ENCODE peak calls at places on chromosome X, in six cellular contexts. One of them, this sample, is unnamed.

GRCh38 chrX:131199086-131199485 is 90.0 kb downstream of the IGSF1 start:
- DNase-seq in hepatocyte: peak
- DNase-seq in H9: no peak
- DNase-seq in GM12878: no peak
- DNase-seq in neural progenitor cell: no peak
- DNase-seq in HCT116: no peak
- DNase-seq in this sample: no peak

GRCh38 chrX:49230500-49231232 is 2.5 kb downstream of the CACNA1F start:
- DNase-seq in neural progenitor cell: peak
- DNase-seq in hepatocyte: peak
- DNase-seq in GM12878: no peak
- DNase-seq in H9: peak
- DNase-seq in HCT116: no peak
- DNase-seq in this sample: peak

GRCh38 chrX:68511255-68511654 is 12.4 kb downstream of the YIPF6 start:
- DNase-seq in neural progenitor cell: peak
- DNase-seq in GM12878: no peak
- DNase-seq in H9: no peak
- DNase-seq in HCT116: no peak
- DNase-seq in hepatocyte: peak
- DNase-seq in this sample: peak

GRCh38 chrX:37420756-37421155 is 71.6 kb downstream of the PRRG1 start:
- DNase-seq in GM12878: no peak
- DNase-seq in H9: no peak
- DNase-seq in neural progenitor cell: no peak
- DNase-seq in hepatocyte: no peak
- DNase-seq in HCT116: no peak
- DNase-seq in this sample: no peak

GRCh38 chrX:155819966-155820491 is 61.1 kb upstream of the VAMP7 start:
- DNase-seq in H9: peak
- DNase-seq in neural progenitor cell: peak
- DNase-seq in HCT116: peak
- DNase-seq in hepatocyte: peak
- DNase-seq in GM12878: peak
- DNase-seq in this sample: peak

GRCh38 chrX:139924069-139924695 is 8.7 kb downstream of the ATP11C start:
- DNase-seq in hepatocyte: no peak
- DNase-seq in neural progenitor cell: no peak
- DNase-seq in HCT116: no peak
- DNase-seq in GM12878: no peak
- DNase-seq in H9: no peak
- DNase-seq in this sample: no peak

GRCh38 chrX:155857561-155857960 is 23.6 kb upstream of the VAMP7 start:
- DNase-seq in HCT116: no peak
- DNase-seq in neural progenitor cell: no peak
- DNase-seq in GM12878: no peak
- DNase-seq in H9: peak
- DNase-seq in hepatocyte: no peak
- DNase-seq in this sample: no peak

GRCh38 chrX:105515561-105515960 is 295.1 kb upstream of the TEX13A start:
- DNase-seq in GM12878: no peak
- DNase-seq in neural progenitor cell: no peak
- DNase-seq in HCT116: no peak
- DNase-seq in hepatocyte: no peak
- DNase-seq in H9: no peak
- DNase-seq in this sample: no peak

GRCh38 chrX:116173006-116173405 is 2.5 kb downstream of the AGTR2 start:
- DNase-seq in hepatocyte: no peak
- DNase-seq in H9: no peak
- DNase-seq in GM12878: no peak
- DNase-seq in neural progenitor cell: peak
- DNase-seq in HCT116: no peak
- DNase-seq in this sample: no peak

GRCh38 chrX:143664302-143664701 is 28.4 kb upstream of the SLITRK4 start:
- DNase-seq in HCT116: no peak
- DNase-seq in hepatocyte: peak
- DNase-seq in H9: no peak
- DNase-seq in GM12878: no peak
- DNase-seq in neural progenitor cell: peak
- DNase-seq in this sample: no peak

GRCh38 chrX:72180539-72180938 is 1.0 kb upstream of the PIN4 start:
- DNase-seq in H9: no peak
- DNase-seq in GM12878: no peak
- DNase-seq in HCT116: no peak
- DNase-seq in neural progenitor cell: no peak
- DNase-seq in hepatocyte: no peak
- DNase-seq in this sample: no peak

GRCh38 chrX:40543661-40544328 is 37.0 kb upstream of the ATP6AP2 start:
- DNase-seq in hepatocyte: peak
- DNase-seq in HCT116: peak
- DNase-seq in neural progenitor cell: peak
- DNase-seq in GM12878: peak
- DNase-seq in H9: no peak
- DNase-seq in this sample: peak

GRCh38 chrX:51257490-51257889 is 75.1 kb upstream of the NUDT10 start:
- DNase-seq in neural progenitor cell: no peak
- DNase-seq in GM12878: no peak
- DNase-seq in hepatocyte: no peak
- DNase-seq in HCT116: no peak
- DNase-seq in H9: no peak
- DNase-seq in this sample: no peak

GRCh38 chrX:80285131-80285773 is 135.0 kb upstream of the TENT5D start:
- DNase-seq in neural progenitor cell: peak
- DNase-seq in hepatocyte: peak
- DNase-seq in GM12878: no peak
- DNase-seq in H9: peak
- DNase-seq in HCT116: no peak
- DNase-seq in this sample: no peak

GRCh38 chrX:13687203-13687602 is 1.7 kb upstream of the RAB9A start:
- DNase-seq in hepatocyte: no peak
- DNase-seq in HCT116: no peak
- DNase-seq in H9: no peak
- DNase-seq in neural progenitor cell: no peak
- DNase-seq in GM12878: no peak
- DNase-seq in this sample: no peak

GRCh38 chrX:47573334-47574095 is 8.7 kb upstream of the TIMP1 start:
- DNase-seq in hepatocyte: peak
- DNase-seq in neural progenitor cell: peak
- DNase-seq in GM12878: no peak
- DNase-seq in H9: peak
- DNase-seq in HCT116: no peak
- DNase-seq in this sample: no peak

GRCh38 chrX:149830192-149830873 is 48.6 kb downstream of the MAGEA9 start:
- DNase-seq in HCT116: no peak
- DNase-seq in neural progenitor cell: peak
- DNase-seq in H9: peak
- DNase-seq in GM12878: peak
- DNase-seq in hepatocyte: peak
- DNase-seq in this sample: no peak

GRCh38 chrX:139298437-139298836 is 232.1 kb upstream of the F9 start:
- DNase-seq in HCT116: no peak
- DNase-seq in H9: no peak
- DNase-seq in hepatocyte: no peak
- DNase-seq in neural progenitor cell: no peak
- DNase-seq in GM12878: no peak
- DNase-seq in this sample: no peak

GRCh38 chrX:109393859-109394258 is 88.0 kb downstream of the GUCY2F start:
- DNase-seq in neural progenitor cell: peak
- DNase-seq in hepatocyte: no peak
- DNase-seq in HCT116: no peak
- DNase-seq in GM12878: no peak
- DNase-seq in H9: peak
- DNase-seq in this sample: no peak

GRCh38 chrX:75522565-75523411 is at the start of gene ZDHHC15:
- DNase-seq in H9: peak
- DNase-seq in HCT116: no peak
- DNase-seq in GM12878: peak
- DNase-seq in hepatocyte: peak
- DNase-seq in neural progenitor cell: peak
- DNase-seq in this sample: no peak

GRCh38 chrX:9329056-9329455 is 135.8 kb upstream of the TBL1X start:
- DNase-seq in HCT116: no peak
- DNase-seq in neural progenitor cell: no peak
- DNase-seq in hepatocyte: no peak
- DNase-seq in GM12878: no peak
- DNase-seq in H9: no peak
- DNase-seq in this sample: no peak

GRCh38 chrX:136295380-136295779 is 5.4 kb upstream of the ADGRG4 start:
- DNase-seq in neural progenitor cell: no peak
- DNase-seq in hepatocyte: no peak
- DNase-seq in H9: no peak
- DNase-seq in GM12878: no peak
- DNase-seq in HCT116: no peak
- DNase-seq in this sample: no peak

GRCh38 chrX:122625239-122625638 is 558.8 kb upstream of the GRIA3 start:
- DNase-seq in GM12878: no peak
- DNase-seq in neural progenitor cell: no peak
- DNase-seq in H9: no peak
- DNase-seq in HCT116: no peak
- DNase-seq in hepatocyte: no peak
- DNase-seq in this sample: no peak

GRCh38 chrX:52420824-52421443 is 52.1 kb downstream of the XAGE2 start:
- DNase-seq in hepatocyte: no peak
- DNase-seq in H9: no peak
- DNase-seq in GM12878: no peak
- DNase-seq in neural progenitor cell: no peak
- DNase-seq in HCT116: no peak
- DNase-seq in this sample: no peak

GRCh38 chrX:15143050-15143824 is 126.6 kb downstream of the ASB9 start:
- DNase-seq in HCT116: peak
- DNase-seq in GM12878: no peak
- DNase-seq in H9: peak
- DNase-seq in neural progenitor cell: peak
- DNase-seq in hepatocyte: peak
- DNase-seq in this sample: peak

GRCh38 chrX:42673411-42673810 is 104.6 kb downstream of the PPP1R2C start:
- DNase-seq in hepatocyte: peak
- DNase-seq in HCT116: no peak
- DNase-seq in GM12878: no peak
- DNase-seq in H9: no peak
- DNase-seq in neural progenitor cell: no peak
- DNase-seq in this sample: no peak

GRCh38 chrX:12007881-12008280 is 130.4 kb upstream of the FRMPD4 start:
- DNase-seq in neural progenitor cell: no peak
- DNase-seq in GM12878: no peak
- DNase-seq in hepatocyte: no peak
- DNase-seq in HCT116: peak
- DNase-seq in H9: no peak
- DNase-seq in this sample: peak

GRCh38 chrX:130091976-130092522 is 18.2 kb downstream of the ELF4 start:
- DNase-seq in HCT116: no peak
- DNase-seq in GM12878: peak
- DNase-seq in H9: peak
- DNase-seq in hepatocyte: peak
- DNase-seq in neural progenitor cell: no peak
- DNase-seq in this sample: no peak

GRCh38 chrX:7133036-7133412 is 14.5 kb upstream of the STS start:
- DNase-seq in neural progenitor cell: no peak
- DNase-seq in GM12878: no peak
- DNase-seq in HCT116: no peak
- DNase-seq in H9: no peak
- DNase-seq in hepatocyte: no peak
- DNase-seq in this sample: peak

GRCh38 chrX:132181364-132181763 is 37.9 kb downstream of the RAP2C start:
- DNase-seq in H9: no peak
- DNase-seq in neural progenitor cell: no peak
- DNase-seq in HCT116: no peak
- DNase-seq in hepatocyte: no peak
- DNase-seq in GM12878: no peak
- DNase-seq in this sample: peak

GRCh38 chrX:16023790-16024734 is 99.3 kb upstream of the GRPR start:
- DNase-seq in hepatocyte: no peak
- DNase-seq in HCT116: peak
- DNase-seq in neural progenitor cell: peak
- DNase-seq in GM12878: peak
- DNase-seq in H9: no peak
- DNase-seq in this sample: no peak

GRCh38 chrX:154540897-154541535 is 5.6 kb downstream of the G6PD start:
- DNase-seq in hepatocyte: peak
- DNase-seq in H9: no peak
- DNase-seq in neural progenitor cell: no peak
- DNase-seq in HCT116: no peak
- DNase-seq in GM12878: no peak
- DNase-seq in this sample: peak
- H2AFZ ChIP-seq in hepatocyte: no peak
- H2AFZ ChIP-seq in H9: no peak
- H2AFZ ChIP-seq in neural progenitor cell: no peak
- H2AFZ ChIP-seq in HCT116: no peak
- H2AFZ ChIP-seq in GM12878: no peak
- H2AFZ ChIP-seq in this sample: no peak

DNA sequence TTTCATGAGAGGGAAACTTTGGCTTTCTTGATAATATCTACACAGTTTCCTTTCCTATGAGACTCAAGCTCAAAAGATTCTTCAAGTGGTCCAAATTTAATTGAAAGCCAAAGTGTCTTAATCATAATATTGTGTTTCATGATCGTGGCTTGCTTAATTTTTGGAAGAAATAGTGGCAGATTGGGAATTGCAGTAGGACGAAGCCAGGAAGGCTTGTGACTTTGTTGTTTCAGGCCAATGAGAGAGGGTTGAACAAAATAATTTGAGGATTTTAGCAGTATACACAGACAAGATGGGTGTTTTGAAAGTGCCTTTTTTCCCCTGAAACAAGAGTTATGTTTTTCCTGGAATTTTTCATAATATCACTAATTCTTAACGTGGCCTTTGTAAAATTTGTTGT is 55.0 kb downstream of the PHEX start:
- DNase-seq in HCT116: no peak
- DNase-seq in hepatocyte: no peak
- DNase-seq in H9: no peak
- DNase-seq in neural progenitor cell: no peak
- DNase-seq in GM12878: no peak
- DNase-seq in this sample: no peak
- H2AFZ ChIP-seq in HCT116: no peak
- H2AFZ ChIP-seq in hepatocyte: no peak
- H2AFZ ChIP-seq in H9: no peak
- H2AFZ ChIP-seq in neural progenitor cell: no peak
- H2AFZ ChIP-seq in GM12878: no peak
- H2AFZ ChIP-seq in this sample: no peak

DNA sequence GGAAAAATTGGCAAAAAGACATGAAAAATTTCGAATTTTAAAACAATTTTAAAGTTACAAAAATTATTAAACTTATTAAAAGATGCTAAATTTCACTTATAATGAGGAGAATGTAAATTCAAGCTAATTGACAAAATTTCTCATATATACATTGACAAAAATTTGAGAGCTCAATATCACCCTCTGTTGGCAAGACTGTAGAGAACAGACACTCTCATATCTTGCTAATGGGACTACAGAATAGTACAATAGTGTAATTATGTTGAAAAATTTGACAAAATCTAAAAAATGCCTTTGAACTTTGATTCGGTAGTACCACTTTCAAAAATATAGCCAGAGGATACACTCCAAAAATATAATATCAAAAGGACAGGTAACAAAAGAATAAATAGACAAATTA is 29.8 kb downstream of the DCAF8L2 start:
- DNase-seq in HCT116: no peak
- DNase-seq in neural progenitor cell: peak
- DNase-seq in hepatocyte: peak
- DNase-seq in GM12878: no peak
- DNase-seq in H9: no peak
- DNase-seq in this sample: no peak
- H2AFZ ChIP-seq in HCT116: no peak
- H2AFZ ChIP-seq in neural progenitor cell: no peak
- H2AFZ ChIP-seq in hepatocyte: no peak
- H2AFZ ChIP-seq in GM12878: no peak
- H2AFZ ChIP-seq in H9: no peak
- H2AFZ ChIP-seq in this sample: no peak

GRCh38 chrX:120486786-120487185 is 17.7 kb upstream of the LAMP2 start:
- DNase-seq in GM12878: no peak
- DNase-seq in H9: no peak
- DNase-seq in neural progenitor cell: no peak
- DNase-seq in HCT116: no peak
- DNase-seq in hepatocyte: no peak
- DNase-seq in this sample: no peak
- H2AFZ ChIP-seq in GM12878: no peak
- H2AFZ ChIP-seq in H9: no peak
- H2AFZ ChIP-seq in neural progenitor cell: no peak
- H2AFZ ChIP-seq in HCT116: no peak
- H2AFZ ChIP-seq in hepatocyte: no peak
- H2AFZ ChIP-seq in this sample: no peak